ENCODE peak calls at places on chromosomes 6 and 20, in four cellular contexts. Y is putamen, K is stromal cell of bone marrow, J is NT2/D1. I is an unnamed sample.

GRCh38 chr20:51372176-51372803 is 170.2 kb downstream of the NFATC2 start:
- DNase-seq in K (peak), Y (peak), J (peak), I (peak)

GRCh38 chr20:34907616-34908469 is 31.4 kb downstream of the ACSS2 start:
- DNase-seq in Y (no peak), J (no peak), K (peak), I (no peak)

GRCh38 chr6:116500969-116501433 is 10.4 kb upstream of the CALHM5 start:
- DNase-seq in K (no peak), J (peak), Y (no peak), I (no peak)

GRCh38 chr20:11053310-11053709 is 379.5 kb upstream of the JAG1 start:
- DNase-seq in J (no peak), K (no peak), Y (no peak), I (no peak)

GRCh38 chr6:4136354-4136831 is 1.0 kb upstream of the ECI2 start:
- DNase-seq in K (no peak), J (no peak), Y (no peak), I (no peak)

GRCh38 chr6:43673444-43674063 is 14.0 kb downstream of the MRPS18A start:
- DNase-seq in K (no peak), Y (peak), J (no peak), I (no peak)

GRCh38 chr6:13539572-13539971 is 34.8 kb upstream of the SIRT5 start:
- DNase-seq in J (no peak), Y (no peak), K (no peak), I (no peak)

GRCh38 chr20:5919634-5920544 is 30.4 kb downstream of the TRMT6 start:
- DNase-seq in Y (no peak), K (no peak), J (no peak), I (no peak)

GRCh38 chr6:132499757-132500156 is 13.2 kb downstream of the STX7 start:
- DNase-seq in J (no peak), K (no peak), Y (no peak), I (no peak)

GRCh38 chr6:149335924-149336323 is 18.4 kb downstream of the TAB2 start:
- DNase-seq in Y (no peak), J (no peak), K (peak), I (no peak)

GRCh38 chr6:44672838-44673237 is 285.3 kb downstream of the CDC5L start:
- DNase-seq in K (no peak), J (no peak), Y (no peak), I (no peak)

GRCh38 chr6:16430661-16431089 is 192.3 kb downstream of the GMPR start:
- DNase-seq in J (no peak), Y (no peak), K (no peak), I (no peak)

GRCh38 chr20:35648836-35649235 is 15.9 kb downstream of the CPNE1 start:
- DNase-seq in J (no peak), Y (no peak), K (no peak), I (no peak)

GRCh38 chr6:36320475-36320874 is 16.2 kb downstream of the BNIP5 start:
- DNase-seq in K (no peak), Y (no peak), J (no peak), I (no peak)

GRCh38 chr6:159633196-159633595 is 59.8 kb downstream of the SOD2 start:
- DNase-seq in J (no peak), Y (no peak), K (no peak), I (no peak)

GRCh38 chr6:15444881-15445280 is 199.0 kb downstream of the JARID2 start:
- DNase-seq in K (no peak), Y (no peak), J (no peak), I (no peak)

GRCh38 chr6:105680131-105680530 is 277.2 kb upstream of the PREP start:
- DNase-seq in J (no peak), Y (no peak), K (no peak), I (no peak)

GRCh38 chr20:38714308-38714707 is 10.0 kb upstream of the SLC32A1 start:
- DNase-seq in Y (no peak), K (no peak), J (peak), I (no peak)

GRCh38 chr6:144314003-144314485 is 28.9 kb downstream of the UTRN start:
- DNase-seq in Y (peak), K (peak), J (no peak), I (no peak)

GRCh38 chr20:59835448-59836395 is 97.7 kb downstream of the SYCP2 start:
- DNase-seq in K (peak), Y (peak), J (peak), I (peak)